ENCODE peak calls at places on chromosomes 2 and 18, in six cellular contexts. C, L, V, O, N and G are unnamed samples.
A peak's percentile ranks its signal among the peaks of the same experiment; 100 is the strongest.

GRCh38 chr2:230891108-230891507 is 26.4 kb downstream of the ITM2C start:
- DNase-seq in V (no peak), C (peak; percentile 41), L (no peak), O (no peak), N (no peak), G (no peak)

GRCh38 chr18:36693931-36694661 is 134.7 kb downstream of the TPGS2 start:
- DNase-seq in L (peak; percentile 78), N (no peak), O (no peak), V (no peak), C (no peak), G (no peak)

GRCh38 chr2:218465987-218466633 is 47.2 kb downstream of the VIL1 start:
- DNase-seq in N (peak; percentile 71), L (peak; percentile 36), C (peak; percentile 44), V (no peak), O (no peak), G (no peak)

GRCh38 chr2:4053769-4054493 is 350.6 kb downstream of the DCDC2C start:
- DNase-seq in C (no peak), O (no peak), L (no peak), V (no peak), N (no peak), G (no peak)

GRCh38 chr2:49255325-49256023 is 101.2 kb upstream of the FSHR start:
- DNase-seq in O (no peak), L (no peak), N (no peak), C (no peak), V (no peak), G (no peak)

GRCh38 chr2:161166538-161167409 is 6.5 kb downstream of the TANK start:
- DNase-seq in V (no peak), N (no peak), C (no peak), O (no peak), L (peak; percentile 35), G (no peak)

GRCh38 chr2:104412384-104412783 is 441.5 kb upstream of the POU3F3 start:
- DNase-seq in N (peak; percentile 49), V (peak; percentile 70), O (no peak), C (no peak), L (no peak), G (no peak)

GRCh38 chr18:24633121-24633520 is 172.7 kb downstream of the HRH4 start:
- DNase-seq in O (no peak), L (peak; percentile 92), C (peak; percentile 86), N (no peak), V (no peak), G (no peak)

GRCh38 chr2:23436346-23437099 is 51.5 kb downstream of the KLHL29 start:
- DNase-seq in V (peak; percentile 44), C (peak; percentile 77), O (no peak), N (peak; percentile 78), L (peak; percentile 34), G (peak; percentile 74)
- H3K27ac ChIP-seq in V (no peak overlapping the region), C (no peak overlapping the region), O (no peak overlapping the region), N (peak overlapping the region; percentile 81), L (no peak overlapping the region), G (no peak overlapping the region)

DNA sequence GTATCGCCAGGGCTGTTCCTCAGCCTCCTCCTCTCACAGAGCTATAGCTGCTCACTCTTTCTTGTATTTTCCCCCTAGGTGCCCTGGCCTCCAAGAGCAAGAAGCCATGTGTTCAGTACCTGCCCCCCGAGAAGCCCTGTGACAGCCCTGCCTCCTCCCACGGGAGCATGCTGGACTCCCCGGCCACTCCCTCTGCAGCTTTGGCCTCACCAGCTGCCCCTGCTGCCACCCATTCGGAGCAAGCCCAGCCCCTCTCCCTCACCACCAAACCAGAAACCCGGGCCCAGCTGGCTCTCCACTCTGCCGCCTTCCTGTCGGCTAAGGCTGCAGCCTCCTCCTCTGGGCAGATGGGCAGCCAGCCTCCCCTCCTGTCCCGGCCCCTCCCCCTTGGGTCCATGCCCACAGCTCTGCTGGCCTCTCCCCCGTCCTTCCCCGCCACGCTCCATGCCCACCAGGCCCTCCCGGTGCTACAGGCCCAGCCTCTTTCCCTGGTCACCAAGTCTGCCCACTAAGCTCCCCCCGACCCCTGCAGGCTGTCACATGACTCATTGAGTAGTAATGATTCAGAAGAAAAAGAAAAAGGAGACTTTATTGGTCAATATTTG is 18.7 kb downstream of the TGOLN2 start:
- DNase-seq in O (no peak), L (peak; percentile 67), C (peak; percentile 28), N (no peak), V (no peak), G (no peak)
- H3K14ac ChIP-seq in O (peak overlapping the region; percentile 71), L (peak overlapping the region; percentile 68), C (no peak overlapping the region), N (no peak overlapping the region), V (no peak overlapping the region), G (no peak overlapping the region)

GRCh38 chr2:67322361-67323001 is 74.7 kb upstream of the ETAA1 start:
- DNase-seq in O (peak; percentile 40), N (peak; percentile 62), V (peak; percentile 54), L (peak; percentile 76), C (peak; percentile 52), G (peak; percentile 78)

GRCh38 chr2:67323209-67323991 is 73.7 kb upstream of the ETAA1 start:
- DNase-seq in N (no peak), O (no peak), L (no peak), V (no peak), C (no peak), G (no peak)

GRCh38 chr2:67313536-67313935 is 83.6 kb upstream of the ETAA1 start:
- DNase-seq in N (peak; percentile 67), L (no peak), V (no peak), O (no peak), C (no peak), G (no peak)

GRCh38 chr2:67318014-67318413 is 79.1 kb upstream of the ETAA1 start:
- DNase-seq in V (no peak), N (no peak), L (no peak), C (no peak), O (no peak), G (no peak)

GRCh38 chr2:67318966-67319590 is 78.1 kb upstream of the ETAA1 start:
- DNase-seq in C (no peak), V (no peak), N (no peak), O (no peak), L (peak; percentile 29), G (no peak)
- H4K8ac ChIP-seq in C (no peak overlapping the region), V (no peak overlapping the region), N (no peak overlapping the region), O (no peak overlapping the region), L (no peak overlapping the region), G (no peak overlapping the region)

GRCh38 chr2:174777334-174777733 is 13.1 kb upstream of the CHRNA1 start:
- DNase-seq in V (no peak), N (no peak), O (no peak), L (peak; percentile 45), C (peak; percentile 22), G (no peak)

GRCh38 chr2:174776686-174777085 is 12.4 kb upstream of the CHRNA1 start:
- DNase-seq in V (no peak), O (no peak), C (no peak), L (no peak), N (no peak), G (no peak)

GRCh38 chr2:174774828-174775227 is 10.6 kb upstream of the CHRNA1 start:
- DNase-seq in N (no peak), L (no peak), C (no peak), O (no peak), V (no peak), G (no peak)

GRCh38 chr2:174776223-174776622 is 12.0 kb upstream of the CHRNA1 start:
- DNase-seq in N (peak; percentile 18), L (no peak), O (no peak), V (peak; percentile 89), C (no peak), G (peak; percentile 63)

GRCh38 chr2:174775586-174775985 is 11.3 kb upstream of the CHRNA1 start:
- DNase-seq in V (no peak), L (peak; percentile 47), C (no peak), O (no peak), N (peak; percentile 78), G (peak; percentile 52)
- H3K27ac ChIP-seq in V (no peak overlapping the region), L (peak overlapping the region; percentile 30), C (no peak overlapping the region), O (no peak overlapping the region), N (no peak overlapping the region), G (no peak overlapping the region)

GRCh38 chr2:119732026-119732425 is 27.7 kb upstream of the PTPN4 start:
- DNase-seq in L (no peak), N (no peak), O (no peak), C (no peak), V (no peak), G (no peak)

GRCh38 chr2:119732451-119733164 is 27.1 kb upstream of the PTPN4 start:
- DNase-seq in C (no peak), O (no peak), N (no peak), L (no peak), V (no peak), G (no peak)

GRCh38 chr2:119727493-119727892 is 32.2 kb upstream of the PTPN4 start:
- DNase-seq in N (no peak), O (no peak), L (no peak), V (no peak), C (no peak), G (no peak)

GRCh38 chr2:119728421-119728820 is 31.3 kb upstream of the PTPN4 start:
- DNase-seq in N (no peak), C (no peak), L (no peak), O (no peak), V (no peak), G (no peak)

GRCh38 chr2:119730598-119731278 is 29.0 kb upstream of the PTPN4 start:
- DNase-seq in C (no peak), L (no peak), O (no peak), N (no peak), V (no peak), G (peak; percentile 28)
- H3K14ac ChIP-seq in C (no peak overlapping the region), L (no peak overlapping the region), O (no peak overlapping the region), N (no peak overlapping the region), V (no peak overlapping the region), G (peak overlapping the region; percentile 13)